ENCODE peak calls at places on chromosomes 7 and 10, in six cellular contexts. Q, K, F, B, U and Z are unnamed samples. For H3K4me1, the result is how much of the 10 kb centered on the place peaks cover.

GRCh38 chr10:73841526-73842285 is 30.3 kb upstream of the NDST2 start:
- DNase-seq in B (no peak), K (no peak), F (no peak), Q (peak), U (no peak), Z (no peak)

GRCh38 chr10:31358688-31359330 is 39.8 kb downstream of the ZEB1 start:
- DNase-seq in F (peak), B (no peak), U (no peak), Q (peak), K (no peak), Z (no peak)

GRCh38 chr10:106836923-106837322 is 327.6 kb downstream of the SORCS1 start:
- DNase-seq in Q (no peak), U (no peak), B (no peak), K (no peak), F (no peak), Z (no peak)

GRCh38 chr7:150966002-150966401 is 12.1 kb downstream of the KCNH2 start:
- DNase-seq in F (no peak), K (no peak), Q (no peak), U (no peak), B (no peak), Z (no peak)

GRCh38 chr10:53108317-53108934 is 335.8 kb upstream of the MBL2 start:
- DNase-seq in U (no peak), Q (no peak), B (no peak), K (no peak), F (peak), Z (no peak)

GRCh38 chr7:88226886-88227516 is 7.2 kb upstream of the SRI start:
- DNase-seq in F (peak), K (no peak), B (peak), U (no peak), Q (peak), Z (no peak)

GRCh38 chr7:105779856-105780815 is 96.3 kb downstream of the ATXN7L1 start:
- DNase-seq in Q (no peak), K (no peak), B (no peak), U (no peak), F (no peak), Z (no peak)

GRCh38 chr7:20270867-20271266 is 53.7 kb upstream of the MACC1 start:
- DNase-seq in Q (no peak), K (no peak), B (no peak), U (no peak), F (no peak), Z (no peak)

GRCh38 chr7:14191686-14192098 is 202.2 kb upstream of the ETV1 start:
- DNase-seq in K (no peak), Q (peak), U (no peak), F (peak), B (peak), Z (no peak)

GRCh38 chr10:72729528-72729927 is 37.6 kb downstream of the MCU start:
- DNase-seq in U (no peak), F (no peak), B (no peak), K (no peak), Q (no peak), Z (no peak)

GRCh38 chr7:156827587-156828203 is 65.3 kb downstream of the LMBR1 start:
- DNase-seq in U (no peak), B (peak), F (peak), Q (peak), K (no peak), Z (no peak)

GRCh38 chr10:132102071-132102716 is 36.4 kb downstream of the JAKMIP3 start:
- DNase-seq in F (no peak), B (no peak), K (no peak), Q (no peak), U (peak), Z (no peak)

GRCh38 chr7:25949672-25950487 is 202.1 kb upstream of the NFE2L3 start:
- DNase-seq in Q (no peak), U (no peak), F (no peak), K (no peak), B (no peak), Z (no peak)

GRCh38 chr7:141225916-141226618 is 152.2 kb downstream of the TMEM178B start:
- DNase-seq in U (no peak), Q (no peak), B (no peak), K (no peak), F (no peak), Z (no peak)

GRCh38 chr7:36127075-36127740 is 25.8 kb upstream of the EEPD1 start:
- DNase-seq in Q (peak), B (no peak), K (no peak), U (no peak), F (no peak), Z (no peak)

GRCh38 chr10:102120987-102121738 is 995 bp upstream of the LDB1 start:
- DNase-seq in U (peak), K (no peak), F (no peak), Q (peak), B (no peak), Z (peak)

GRCh38 chr10:7303067-7303629 is 107.7 kb downstream of the SFMBT2 start:
- DNase-seq in Q (no peak), F (no peak), U (no peak), B (no peak), K (no peak), Z (no peak)

GRCh38 chr7:66265566-66265965 is 60.4 kb downstream of the TPST1 start:
- DNase-seq in Q (peak), B (no peak), U (no peak), K (no peak), F (peak), Z (no peak)

GRCh38 chr7:1520574-1521234 is 9.8 kb upstream of the MAFK start:
- DNase-seq in U (no peak), Q (peak), F (peak), K (no peak), B (peak), Z (no peak)

GRCh38 chr7:235576-236395 is 43.4 kb downstream of the FAM20C start:
- DNase-seq in K (no peak), B (no peak), U (no peak), F (no peak), Q (no peak), Z (peak)

GRCh38 chr7:155975490-155975889 is 163.2 kb upstream of the SHH start:
- DNase-seq in B (no peak), U (peak), Q (no peak), K (peak), F (no peak), Z (no peak)

GRCh38 chr10:101217450-101218281 is 11.6 kb downstream of the LBX1 start:
- DNase-seq in Q (peak), F (peak), B (no peak), K (no peak), U (no peak), Z (no peak)

GRCh38 chr7:34341331-34341730 is 316.7 kb upstream of the NPSR1 start:
- DNase-seq in Q (no peak), K (no peak), B (no peak), F (no peak), U (no peak), Z (no peak)

GRCh38 chr10:110837418-110838120 is 34.2 kb upstream of the PDCD4 start:
- DNase-seq in K (no peak), F (no peak), Q (no peak), U (no peak), B (no peak), Z (no peak)

GRCh38 chr10:110835841-110836240 is 35.9 kb upstream of the PDCD4 start:
- DNase-seq in U (no peak), B (no peak), Q (no peak), F (no peak), K (no peak), Z (no peak)

GRCh38 chr10:110833234-110833940 is 38.3 kb upstream of the PDCD4 start:
- DNase-seq in B (no peak), Q (no peak), U (no peak), K (no peak), F (no peak), Z (no peak)

GRCh38 chr10:110833941-110834621 is 37.6 kb upstream of the PDCD4 start:
- DNase-seq in F (no peak), B (no peak), U (no peak), Q (no peak), K (no peak), Z (no peak)

GRCh38 chr10:110834622-110835219 is 37.0 kb upstream of the PDCD4 start:
- DNase-seq in K (no peak), F (no peak), Q (no peak), U (no peak), B (no peak), Z (no peak)
- H3K4me1 ChIP-seq in K (under half), F (under half), Q (under half), U (under half), B (under half), Z (half or more)

GRCh38 chr7:2639151-2639993 is 7.6 kb downstream of the TTYH3 start:
- DNase-seq in B (no peak), Q (no peak), U (peak), F (no peak), K (no peak), Z (no peak)
- H3K4me1 ChIP-seq in B (under half), Q (half or more), U (half or more), F (under half), K (under half), Z (half or more)

DNA sequence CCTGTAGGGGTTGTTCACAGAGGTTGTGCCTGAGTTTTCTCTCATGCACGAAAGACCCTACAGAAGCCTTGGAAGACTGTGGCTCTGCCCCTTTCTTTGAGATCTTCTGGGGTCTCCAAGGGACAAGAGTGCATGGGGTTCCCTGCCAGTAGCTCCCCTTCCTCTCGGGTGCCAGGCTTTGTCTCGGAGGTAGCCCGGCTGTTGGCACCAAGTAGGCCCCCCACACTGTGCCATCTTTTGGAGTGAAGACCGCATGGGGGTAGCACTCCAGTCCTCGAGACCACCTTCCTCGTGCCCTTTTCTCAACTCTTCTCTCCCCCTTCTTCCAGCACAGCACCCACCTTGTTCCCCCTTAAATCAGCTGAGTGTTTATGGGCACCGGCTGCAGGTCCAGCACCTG is 41.6 kb downstream of the OAT start:
- DNase-seq in B (no peak), Q (no peak), U (no peak), F (no peak), K (no peak), Z (no peak)
- H3K4me1 ChIP-seq in B (under half), Q (under half), U (under half), F (under half), K (under half), Z (under half)

DNA sequence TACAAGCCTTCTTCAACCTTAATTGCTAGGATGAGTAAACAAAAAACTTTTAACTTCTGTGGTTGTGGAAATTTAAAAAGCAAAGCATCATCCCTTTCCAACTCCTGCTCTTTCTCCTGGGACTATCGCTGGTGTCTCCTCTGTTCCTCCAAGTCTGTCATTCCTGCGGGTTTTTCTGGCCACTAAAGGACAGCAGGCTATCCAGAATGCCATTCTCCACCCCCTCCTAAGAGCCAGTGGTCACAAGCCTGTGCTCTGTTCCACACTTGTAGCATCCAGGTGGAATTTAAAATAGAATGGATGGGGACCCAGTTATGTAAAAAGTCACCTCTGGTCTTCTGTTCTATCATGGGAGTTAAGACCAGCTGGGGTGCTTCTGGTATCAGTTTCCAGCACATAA is 5.3 kb upstream of the WNT16 start:
- DNase-seq in K (no peak), B (no peak), Q (no peak), F (no peak), U (no peak), Z (no peak)
- H3K4me1 ChIP-seq in K (under half), B (under half), Q (under half), F (under half), U (under half), Z (under half)

GRCh38 chr7:47625861-47626444 is 44.0 kb upstream of the TNS3 start:
- DNase-seq in B (no peak), U (no peak), Q (no peak), F (no peak), K (no peak), Z (no peak)
- H3K4me1 ChIP-seq in B (under half), U (under half), Q (under half), F (under half), K (under half), Z (under half)

DNA sequence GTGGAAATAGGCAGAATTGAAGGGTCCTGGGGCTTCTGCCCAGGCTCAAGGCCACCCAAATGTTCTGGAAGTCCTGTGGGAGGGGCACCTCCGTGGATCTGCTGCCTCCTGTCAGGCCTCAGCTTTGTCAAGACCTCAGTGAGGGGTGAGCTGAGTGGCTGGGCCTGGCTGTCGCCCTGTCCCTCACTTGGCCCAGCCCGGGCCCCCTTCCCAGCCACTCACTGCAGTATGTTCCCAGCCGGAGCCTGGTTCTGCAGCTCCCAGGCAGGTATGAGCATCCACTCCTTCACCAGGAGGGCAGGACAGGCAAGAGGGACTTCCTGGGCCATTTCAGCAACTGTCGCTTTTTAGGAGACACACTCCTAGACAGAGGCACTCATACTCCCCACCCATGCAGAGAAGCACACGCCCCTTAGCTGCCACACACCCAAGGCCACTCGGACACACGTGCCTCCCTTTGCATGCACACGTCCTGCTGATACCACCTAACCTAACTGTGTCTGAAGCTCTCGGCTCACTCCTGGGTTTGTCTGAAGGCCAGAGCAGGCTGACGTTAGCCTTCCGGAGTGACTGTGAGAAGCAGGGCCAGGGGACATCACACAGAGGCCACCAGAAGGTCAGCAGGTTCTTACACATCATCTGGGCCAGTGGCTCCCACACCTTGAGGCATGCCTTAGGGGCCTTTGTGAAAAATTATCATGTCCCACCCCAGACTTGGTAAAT is 72.2 kb upstream of the COL13A1 start:
- DNase-seq in Q (no peak), F (no peak), K (no peak), B (no peak), U (no peak), Z (no peak)
- H3K4me1 ChIP-seq in Q (under half), F (under half), K (under half), B (under half), U (under half), Z (under half)

DNA sequence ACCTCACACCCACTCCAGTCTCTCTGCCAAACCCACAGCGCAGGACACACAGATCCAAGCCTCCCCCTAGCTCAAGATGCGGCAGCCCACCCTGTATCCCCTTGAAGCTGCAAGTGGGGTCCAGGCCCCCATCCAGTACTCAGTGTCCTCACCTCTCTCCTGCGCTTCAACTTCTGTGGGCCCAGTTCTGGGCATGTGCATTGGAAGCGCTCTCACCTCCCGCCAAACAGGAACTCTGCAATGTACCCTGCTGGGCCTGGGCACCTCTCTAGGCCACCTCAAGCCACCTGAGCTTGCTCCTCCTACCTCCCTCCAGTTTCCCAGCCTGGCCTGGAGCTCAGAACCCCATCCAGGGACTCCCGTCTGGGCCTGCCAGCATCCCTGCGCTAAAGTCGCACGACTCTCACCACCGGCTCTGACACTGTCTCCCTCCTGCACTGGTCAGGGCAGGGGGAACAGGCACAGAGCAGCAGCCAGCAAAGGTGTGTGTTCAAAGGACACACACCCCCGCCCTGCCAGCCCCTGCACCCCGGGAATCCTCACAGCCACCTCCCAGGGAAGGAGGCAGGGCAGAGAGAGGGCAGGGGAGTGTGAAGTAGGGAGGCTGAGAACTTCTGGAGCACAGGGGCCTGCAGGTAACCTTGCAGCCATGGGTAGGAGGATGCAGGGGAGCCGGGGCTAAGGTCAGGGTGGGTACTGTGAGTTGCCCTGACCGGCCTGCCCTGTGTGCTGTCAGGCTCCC is 51.7 kb upstream of the MSMB start:
- DNase-seq in K (no peak), Q (no peak), U (peak), F (no peak), B (no peak), Z (no peak)
- H3K4me1 ChIP-seq in K (under half), Q (under half), U (under half), F (under half), B (under half), Z (under half)

GRCh38 chr7:28042721-28043120 is 137.9 kb downstream of the JAZF1 start:
- DNase-seq in U (no peak), F (no peak), Q (no peak), B (no peak), K (no peak), Z (no peak)
- H3K4me1 ChIP-seq in U (under half), F (under half), Q (under half), B (half or more), K (under half), Z (under half)

DNA sequence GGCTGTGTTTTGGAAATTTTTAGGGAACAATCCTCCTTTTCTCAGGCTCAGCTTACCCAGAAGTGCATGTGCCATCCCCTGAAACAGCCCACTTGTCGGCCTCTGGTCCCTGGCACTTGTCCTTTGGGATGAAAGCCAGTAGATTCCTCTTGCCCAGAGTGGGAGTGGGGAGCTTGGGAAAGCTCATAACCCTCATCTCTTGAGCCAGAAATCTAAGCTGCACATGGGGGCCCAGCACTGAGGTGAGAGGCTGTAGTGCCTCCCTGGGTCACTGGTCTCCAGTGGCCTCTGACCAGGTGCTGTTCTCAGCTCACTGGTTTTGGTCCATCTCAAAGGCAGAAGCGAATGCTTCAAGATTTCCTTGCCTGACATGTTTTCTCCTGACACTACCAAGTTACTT is 150.3 kb downstream of the RNF216 start:
- DNase-seq in K (no peak), B (no peak), Q (no peak), F (no peak), U (peak), Z (no peak)
- H3K4me1 ChIP-seq in K (under half), B (under half), Q (under half), F (under half), U (half or more), Z (half or more)